ENCODE peak calls at places on chromosomes 3 and 15, in five cellular contexts. Y is HEK293T, X is SK-N-SH, O is GM12878, J is HepG2. Q is an unnamed sample.

GRCh38 chr15:53962646-53963561 is 15.3 kb upstream of the UNC13C start:
- DNase-seq in Y (peak), X (peak), O (no peak), J (peak), Q (no peak)

GRCh38 chr3:75171632-75172230 is 492.4 kb upstream of the FRG2C start:
- DNase-seq in Y (no peak), X (no peak), O (no peak), J (no peak), Q (peak)

GRCh38 chr3:154795582-154795981 is 284.5 kb upstream of the MME start:
- DNase-seq in Y (no peak), X (no peak), O (no peak), J (no peak), Q (no peak)

GRCh38 chr15:45372032-45372995 is 6.0 kb downstream of the GATM start:
- DNase-seq in Y (no peak), X (no peak), O (no peak), J (no peak), Q (no peak)

GRCh38 chr3:58989173-58989572 is 60.7 kb downstream of the CFAP20DC start:
- DNase-seq in Y (no peak), X (no peak), O (no peak), J (no peak), Q (no peak)

GRCh38 chr3:58164916-58165821 is 45.6 kb downstream of the DNASE1L3 start:
- DNase-seq in Y (no peak), X (no peak), O (no peak), J (peak), Q (no peak)

GRCh38 chr3:100810671-100811070 is 101.4 kb downstream of the TFG start:
- DNase-seq in Y (no peak), X (no peak), O (no peak), J (no peak), Q (no peak)

GRCh38 chr3:153734777-153735551 is 386.2 kb upstream of the ARHGEF26 start:
- DNase-seq in Y (no peak), X (no peak), O (no peak), J (peak), Q (no peak)

GRCh38 chr15:79157631-79158592 is 67.3 kb upstream of the RASGRF1 start:
- DNase-seq in Y (no peak), X (no peak), O (no peak), J (no peak), Q (no peak)

GRCh38 chr15:22954798-22955543 is 25.2 kb downstream of the CYFIP1 start:
- DNase-seq in Y (no peak), X (no peak), O (no peak), J (peak), Q (no peak)

GRCh38 chr15:54149115-54149531 is 170.9 kb downstream of the UNC13C start:
- DNase-seq in Y (no peak), X (no peak), O (no peak), J (no peak), Q (no peak)

GRCh38 chr15:81229596-81229995 is 32.9 kb downstream of the IL16 start:
- DNase-seq in Y (no peak), X (no peak), O (no peak), J (no peak), Q (no peak)

GRCh38 chr3:73868688-73869315 is 244.1 kb upstream of the PDZRN3 start:
- DNase-seq in Y (peak), X (peak), O (no peak), J (peak), Q (no peak)

GRCh38 chr3:53750253-53751210 is 95.7 kb downstream of the CHDH start:
- DNase-seq in Y (no peak), X (no peak), O (no peak), J (no peak), Q (no peak)

GRCh38 chr3:47283596-47284364 is 1.0 kb downstream of the KLHL18 start:
- DNase-seq in Y (no peak), X (peak), O (no peak), J (no peak), Q (peak)

GRCh38 chr3:40800343-40800742 is 275.6 kb downstream of the ZNF621 start:
- DNase-seq in Y (no peak), X (no peak), O (no peak), J (peak), Q (no peak)

GRCh38 chr15:99441427-99441766 is 124.4 kb upstream of the MEF2A start:
- DNase-seq in Y (no peak), X (peak), O (no peak), J (no peak), Q (no peak)

GRCh38 chr3:65729553-65729952 is 309.2 kb downstream of the MAGI1 start:
- DNase-seq in Y (no peak), X (no peak), O (no peak), J (peak), Q (no peak)

GRCh38 chr15:47876986-47877385 is 159.7 kb downstream of the SEMA6D start:
- DNase-seq in Y (no peak), X (no peak), O (no peak), J (no peak), Q (no peak)

GRCh38 chr3:89504432-89504831 is 397.0 kb downstream of the EPHA3 start:
- DNase-seq in Y (no peak), X (no peak), O (no peak), J (no peak), Q (no peak)

GRCh38 chr15:81360491-81360890 is 13.5 kb downstream of the TMC3 start:
- DNase-seq in Y (no peak), X (no peak), O (no peak), J (no peak), Q (no peak)

GRCh38 chr3:171867976-171868375 is 24.8 kb downstream of the TMEM212 start:
- DNase-seq in Y (no peak), X (no peak), O (no peak), J (no peak), Q (peak)

GRCh38 chr15:76177491-76178040 is 117.8 kb downstream of the TMEM266 start:
- DNase-seq in Y (no peak), X (no peak), O (no peak), J (peak), Q (no peak)

GRCh38 chr3:187267306-187267705 is 24.2 kb downstream of the MASP1 start:
- DNase-seq in Y (no peak), X (no peak), O (no peak), J (no peak), Q (no peak)

GRCh38 chr3:100536093-100536492 is 43.7 kb downstream of the TMEM45A start:
- DNase-seq in Y (no peak), X (no peak), O (no peak), J (peak), Q (no peak)

GRCh38 chr3:138694287-138695007 is 85.9 kb downstream of the FAIM start:
- DNase-seq in Y (no peak), X (no peak), O (no peak), J (no peak), Q (no peak)

GRCh38 chr3:4271834-4272233 is 31.3 kb upstream of the SETMAR start:
- DNase-seq in Y (peak), X (peak), O (no peak), J (peak), Q (peak)

GRCh38 chr15:42491540-42492225 is 742 bp upstream of the ZNF106 start:
- DNase-seq in Y (no peak), X (no peak), O (no peak), J (peak), Q (no peak)

GRCh38 chr3:46374755-46375154 is 4.0 kb downstream of the CCR5 start:
- DNase-seq in Y (no peak), X (no peak), O (no peak), J (no peak), Q (no peak)

GRCh38 chr3:149542375-149543312 is 68.1 kb downstream of the TM4SF4 start:
- DNase-seq in Y (no peak), X (no peak), O (no peak), J (no peak), Q (no peak)

GRCh38 chr3:183828538-183828870 is 3.1 kb upstream of the MAP6D1 start:
- DNase-seq in Y (no peak), X (no peak), O (no peak), J (no peak), Q (no peak)

GRCh38 chr15:65099336-65099735 is 15.7 kb downstream of the UBAP1L start:
- DNase-seq in Y (no peak), X (no peak), O (no peak), J (no peak), Q (no peak)

GRCh38 chr15:96403932-96404331 is 73.4 kb downstream of the NR2F2 start:
- DNase-seq in Y (no peak), X (no peak), O (no peak), J (no peak), Q (no peak)

GRCh38 chr15:55993804-55994539 is 560 bp upstream of the NEDD4 start:
- DNase-seq in Y (peak), X (peak), O (no peak), J (peak), Q (no peak)

GRCh38 chr15:31437686-31438085 is 111.1 kb downstream of the KLF13 start:
- DNase-seq in Y (no peak), X (no peak), O (no peak), J (no peak), Q (no peak)

GRCh38 chr15:63114465-63114864 is 7.2 kb upstream of the LACTB start:
- DNase-seq in Y (no peak), X (no peak), O (no peak), J (no peak), Q (no peak)

GRCh38 chr3:66609660-66610547 is 109.1 kb upstream of the LRIG1 start:
- DNase-seq in Y (no peak), X (peak), O (no peak), J (no peak), Q (no peak)

GRCh38 chr3:169148448-169149348 is 514.8 kb downstream of the MECOM start:
- DNase-seq in Y (no peak), X (peak), O (no peak), J (no peak), Q (peak)

GRCh38 chr3:72144773-72145505 is 360.0 kb upstream of the PROK2 start:
- DNase-seq in Y (no peak), X (peak), O (no peak), J (peak), Q (peak)

GRCh38 chr3:57060089-57060829 is at the start of gene SPATA12:
- DNase-seq in Y (peak), X (peak), O (no peak), J (peak), Q (peak)

GRCh38 chr3:9647450-9647849 is 1.9 kb upstream of the MTMR14 start:
- DNase-seq in Y (no peak), X (no peak), O (no peak), J (no peak), Q (no peak)

GRCh38 chr3:9646800-9647152 is 2.5 kb upstream of the MTMR14 start:
- DNase-seq in Y (no peak), X (no peak), O (no peak), J (no peak), Q (no peak)

GRCh38 chr3:9653565-9654248 is 4.4 kb downstream of the MTMR14 start:
- DNase-seq in Y (no peak), X (no peak), O (peak), J (no peak), Q (no peak)

GRCh38 chr3:9644245-9644644 is 5.1 kb upstream of the MTMR14 start:
- DNase-seq in Y (no peak), X (no peak), O (no peak), J (no peak), Q (no peak)

DNA sequence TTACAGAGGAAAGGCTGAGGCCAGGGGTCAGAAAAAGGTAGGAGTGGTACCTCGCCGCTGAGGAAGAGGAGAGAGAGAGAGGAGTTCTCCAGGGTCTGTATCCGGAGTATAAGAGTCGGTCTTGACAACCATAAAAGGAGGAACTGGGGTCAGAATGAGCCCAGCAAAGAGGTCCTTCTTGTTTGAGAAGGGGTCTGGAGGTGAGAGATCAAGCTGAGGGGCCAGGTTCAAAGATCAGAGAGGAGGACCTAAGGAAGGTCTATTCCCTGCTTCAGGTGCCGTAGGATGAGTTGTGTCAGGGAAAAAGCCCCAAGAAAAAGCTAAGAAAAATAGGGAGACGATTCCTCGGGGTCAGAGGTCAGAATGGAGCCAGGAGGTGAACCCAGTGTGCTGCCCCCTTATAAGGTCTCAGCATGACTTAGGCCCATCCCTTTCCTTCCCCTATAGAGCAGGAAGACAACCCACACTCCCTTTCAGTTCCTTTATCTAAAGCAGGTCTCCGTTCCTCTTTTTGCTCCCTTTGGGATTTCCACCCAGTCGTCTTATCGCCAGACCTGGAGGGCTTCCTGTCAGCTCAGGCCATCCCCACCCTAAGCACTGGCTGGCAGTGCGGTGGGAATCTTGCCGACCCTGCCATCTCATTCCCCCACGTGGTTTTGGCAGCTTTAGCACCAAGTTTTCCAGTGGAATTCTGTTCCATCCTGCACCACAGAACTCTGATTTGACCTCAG is 651 bp downstream of the MTMR14 start:
- DNase-seq in Y (no peak), X (peak), O (peak), J (no peak), Q (peak)
- TF ChIP-seq FOXM1 in Y (no peak), X (no peak), O (no peak), J (no peak), Q (no peak)

DNA sequence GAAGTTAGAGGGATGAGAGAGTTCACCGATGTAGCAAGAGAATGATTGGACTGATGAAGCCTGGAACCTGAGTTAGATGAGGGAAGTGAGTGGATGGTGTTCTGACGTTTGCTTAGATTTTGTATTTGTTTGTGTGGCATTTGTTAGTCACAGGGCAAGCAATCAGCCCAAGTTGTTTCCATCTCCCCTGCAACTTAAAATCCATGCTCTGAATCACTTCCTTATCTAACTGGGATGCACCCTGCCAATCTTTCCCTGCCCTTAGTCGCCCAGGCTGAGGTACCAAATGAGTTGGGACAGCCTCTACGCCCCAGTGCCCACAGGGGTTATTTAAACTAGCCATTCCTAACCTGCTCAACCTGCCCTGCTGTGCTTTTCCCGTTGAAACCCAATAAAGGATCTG is 12.6 kb downstream of the PAQR5 start:
- DNase-seq in Y (no peak), X (no peak), O (no peak), J (no peak), Q (no peak)
- TF ChIP-seq FOXM1 in Y (no peak), X (no peak), O (no peak), J (no peak), Q (no peak)

GRCh38 chr3:1444196-1444595 is 351.4 kb downstream of the CNTN6 start:
- DNase-seq in Y (no peak), X (no peak), O (no peak), J (no peak), Q (no peak)

GRCh38 chr3:1442271-1442670 is 349.4 kb downstream of the CNTN6 start:
- DNase-seq in Y (no peak), X (no peak), O (no peak), J (no peak), Q (no peak)

DNA sequence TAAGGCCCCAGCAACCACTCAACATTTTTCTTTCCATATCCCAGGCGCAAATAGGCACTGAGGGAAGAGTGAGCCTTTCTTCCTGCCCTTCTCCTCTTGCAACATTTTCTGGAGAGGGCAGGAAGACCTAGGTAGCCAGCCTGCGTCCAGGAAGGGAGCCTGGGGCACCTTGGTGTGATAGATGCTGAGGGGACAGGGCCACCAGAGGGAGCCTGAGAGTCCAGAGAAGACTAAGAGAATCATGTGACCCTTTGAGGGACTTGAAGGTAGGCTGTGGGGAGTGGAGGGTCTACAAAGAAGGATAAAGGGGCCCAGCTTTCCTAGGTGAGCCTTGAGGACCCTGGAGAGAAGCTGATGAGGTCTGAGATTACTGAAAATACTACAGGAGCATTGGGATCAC is 346.6 kb downstream of the CNTN6 start:
- DNase-seq in Y (peak), X (no peak), O (no peak), J (no peak), Q (no peak)
- TF ChIP-seq FOXM1 in Y (no peak), X (no peak), O (no peak), J (no peak), Q (no peak)

DNA sequence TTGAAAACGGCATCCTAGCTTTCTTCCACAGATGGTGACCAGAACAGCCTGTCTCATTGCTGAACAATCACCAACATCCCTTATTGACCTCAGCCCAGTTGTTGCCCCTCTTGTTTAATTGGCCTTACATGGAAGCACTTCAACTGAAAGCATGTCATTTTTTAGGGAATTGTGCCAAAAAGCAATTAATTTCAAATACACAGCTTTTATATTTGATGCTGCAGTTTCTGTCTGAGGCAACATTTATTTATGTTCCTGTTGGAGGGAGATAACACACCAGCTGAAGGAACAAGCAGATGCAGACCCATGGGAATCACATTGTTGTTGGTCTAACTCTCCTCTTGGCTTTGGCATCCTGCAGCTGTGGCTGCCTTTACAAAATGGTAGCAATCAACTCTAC is 498.0 kb upstream of the RGMA start:
- DNase-seq in Y (no peak), X (peak), O (no peak), J (no peak), Q (no peak)
- TF ChIP-seq FOXM1 in Y (no peak), X (no peak), O (no peak), J (no peak), Q (no peak)

GRCh38 chr3:125381743-125382142 is 6.6 kb upstream of the ZNF148 start:
- DNase-seq in Y (no peak), X (no peak), O (peak), J (no peak), Q (no peak)
- TF ChIP-seq FOXM1 in Y (no peak), X (no peak), O (no peak), J (no peak), Q (no peak)